ENCODE peak calls at places on chromosomes 5 and 9, in four cellular contexts. O is dorsolateral prefrontal cortex; Y is vagina; W is activated CD4-positive, alpha-beta memory T cell treated with anti-CD3 and anti-CD28 coated beads for 36 hours. E is an unnamed sample.

GRCh38 chr9:70590264-70590646 is 175.8 kb upstream of the KLF9 start:
- DNase-seq in O (no peak), Y (no peak), W (no peak), E (no peak)

GRCh38 chr5:159849437-159850191 is 66.7 kb upstream of the ADRA1B start:
- DNase-seq in O (no peak), Y (no peak), W (no peak), E (no peak)

GRCh38 chr9:123678038-123678877 is 251.7 kb downstream of the DENND1A start:
- DNase-seq in O (no peak), Y (no peak), W (no peak), E (no peak)

GRCh38 chr9:120878188-120879130 is 1.5 kb upstream of the PHF19 start:
- DNase-seq in O (no peak), Y (no peak), W (peak; percentile 63), E (no peak)

GRCh38 chr5:173324115-173325001 is 3.9 kb downstream of the STC2 start:
- DNase-seq in O (peak; percentile 77), Y (no peak), W (no peak), E (peak; percentile 81)

GRCh38 chr5:9653811-9654210 is 23.7 kb upstream of the TAS2R1 start:
- DNase-seq in O (peak; percentile 64), Y (no peak), W (no peak), E (no peak)

GRCh38 chr5:103014983-103015382 is 105.0 kb downstream of the GIN1 start:
- DNase-seq in O (no peak), Y (no peak), W (no peak), E (no peak)

GRCh38 chr5:180553530-180553929 is 37.8 kb downstream of the SCGB3A1 start:
- DNase-seq in O (no peak), Y (no peak), W (no peak), E (no peak)

GRCh38 chr5:131259326-131259725 is 4.5 kb upstream of the CDC42SE2 start:
- DNase-seq in O (no peak), Y (no peak), W (no peak), E (no peak)